ENCODE peak calls at places on chromosome X, in nine cellular contexts. L, G, W, O, J, Y, M, A and K are unnamed samples.

GRCh38 chrX:119266364-119266995 is 30.4 kb downstream of the PGRMC1 start:
- DNase-seq in L (no peak), Y (no peak), J (no peak), O (no peak), M (peak; percentile 17), A (no peak), W (no peak), G (peak; percentile 8), K (no peak)

GRCh38 chrX:63560601-63561218 is 209.6 kb upstream of the SPIN4 start:
- DNase-seq in Y (peak; percentile 35), G (peak; percentile 69), J (peak; percentile 3), W (peak; percentile 77), L (peak; percentile 39), M (peak; percentile 59), O (peak; percentile 74), A (peak; percentile 12), K (peak; percentile 79)

GRCh38 chrX:107632291-107632690 is 4.0 kb downstream of the PRPS1 start:
- DNase-seq in Y (no peak), G (no peak), A (no peak), M (no peak), W (no peak), L (no peak), J (no peak), O (no peak), K (no peak)

GRCh38 chrX:103503163-103503852 is 16.0 kb downstream of the RAB40A start:
- DNase-seq in Y (no peak), W (no peak), M (no peak), G (peak; percentile 14), L (no peak), J (no peak), O (no peak), A (no peak), K (no peak)

GRCh38 chrX:9180623-9181022 is 146.7 kb upstream of the FAM9B start:
- DNase-seq in G (no peak), M (no peak), L (no peak), A (no peak), W (no peak), O (no peak), J (no peak), Y (no peak), K (no peak)

GRCh38 chrX:15511563-15511962 is 11.0 kb downstream of the BMX start:
- DNase-seq in J (no peak), W (no peak), Y (no peak), A (no peak), M (no peak), O (no peak), G (no peak), L (no peak), K (no peak)

GRCh38 chrX:115562492-115562872 is 1.5 kb downstream of the PLS3 start:
- DNase-seq in A (no peak), G (no peak), W (no peak), J (no peak), M (no peak), Y (no peak), L (no peak), O (no peak), K (no peak)

GRCh38 chrX:13778916-13779315 is 38.0 kb downstream of the GPM6B start:
- DNase-seq in W (no peak), O (no peak), J (no peak), G (peak; percentile 50), Y (no peak), M (no peak), L (no peak), A (no peak), K (no peak)

GRCh38 chrX:77009691-77010090 is 437.5 kb upstream of the FGF16 start:
- DNase-seq in G (peak; percentile 24), J (no peak), O (no peak), Y (no peak), A (no peak), L (no peak), M (no peak), W (no peak), K (peak; percentile 84)

GRCh38 chrX:136529795-136530194 is 2.2 kb upstream of the VGLL1 start:
- DNase-seq in O (no peak), M (no peak), J (no peak), W (no peak), L (no peak), G (no peak), Y (no peak), A (no peak), K (no peak)

GRCh38 chrX:136525738-136526606 is 6.0 kb upstream of the VGLL1 start:
- DNase-seq in Y (peak; percentile 34), A (peak; percentile 14), J (no peak), M (no peak), W (peak; percentile 54), O (peak; percentile 95), L (peak; percentile 81), G (peak; percentile 83), K (peak; percentile 83)

GRCh38 chrX:136528645-136529315 is 3.2 kb upstream of the VGLL1 start:
- DNase-seq in Y (no peak), G (no peak), M (no peak), J (no peak), W (no peak), L (no peak), A (no peak), O (no peak), K (no peak)

GRCh38 chrX:136534131-136534530 is 2.1 kb downstream of the VGLL1 start:
- DNase-seq in G (no peak), A (no peak), J (no peak), L (no peak), Y (no peak), M (no peak), O (no peak), W (no peak), K (no peak)

DNA sequence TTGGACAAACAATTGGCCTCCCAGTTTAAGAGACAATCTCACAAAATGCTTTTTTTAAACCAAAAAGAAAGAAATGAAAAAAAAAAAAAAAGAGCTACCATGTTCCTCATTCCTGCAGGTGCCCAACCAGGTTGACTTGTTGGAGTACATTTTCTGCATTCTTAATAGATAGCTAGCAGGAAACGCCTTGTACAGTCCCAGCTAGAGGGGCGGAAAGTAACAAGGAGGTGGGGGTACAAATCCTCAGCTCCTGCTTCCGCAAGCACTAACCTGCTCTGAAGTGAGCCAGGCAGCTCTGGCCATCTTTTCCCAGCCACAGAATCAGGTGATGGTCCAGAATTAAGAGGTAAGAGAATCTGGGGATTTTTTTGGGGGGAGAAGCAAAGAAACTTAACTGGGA is at the start of gene VGLL1:
- DNase-seq in O (no peak), L (no peak), W (no peak), A (no peak), J (no peak), Y (no peak), M (no peak), G (no peak), K (no peak)
- H3K4me3 ChIP-seq in O (no peak within 1 kb of the TSS), L (no peak within 1 kb of the TSS), W (no peak within 1 kb of the TSS), A (no peak within 1 kb of the TSS), J (no peak within 1 kb of the TSS), Y (no peak within 1 kb of the TSS), M (no peak within 1 kb of the TSS), G (no peak within 1 kb of the TSS), K (no peak within 1 kb of the TSS)

DNA sequence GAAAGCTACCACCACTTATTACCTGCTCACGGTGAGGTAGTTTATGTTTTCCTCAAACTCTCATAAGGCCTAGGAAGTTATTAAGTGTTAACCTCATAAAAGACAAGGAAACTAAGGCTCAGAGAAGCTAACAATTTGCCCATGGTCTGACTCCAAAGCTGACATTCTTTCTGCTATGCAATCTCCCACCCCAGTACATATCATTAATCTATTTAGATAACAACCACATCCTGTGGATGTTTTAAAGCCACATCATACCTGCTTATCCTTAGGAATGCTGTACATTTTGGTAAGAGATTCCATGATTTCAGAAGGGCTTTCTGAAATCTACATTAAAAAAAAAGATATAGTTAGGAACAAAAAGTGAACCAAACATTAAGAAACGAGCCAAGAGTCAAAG is 55.4 kb downstream of the HUWE1 start:
- DNase-seq in W (no peak), O (no peak), A (no peak), L (no peak), M (no peak), Y (no peak), J (no peak), G (no peak), K (no peak)
- H3K36me3 ChIP-seq in W (peaks cover 3% of the 10 kb centered on the region), O (peaks cover 70% of the 10 kb centered on the region), A (peaks cover 8% of the 10 kb centered on the region), L (no peaks in the 10 kb centered on the region), M (peaks cover 67% of the 10 kb centered on the region), Y (no peaks in the 10 kb centered on the region), J (peaks cover 34% of the 10 kb centered on the region), G (peaks cover 27% of the 10 kb centered on the region), K (peaks cover 1% of the 10 kb centered on the region)

DNA sequence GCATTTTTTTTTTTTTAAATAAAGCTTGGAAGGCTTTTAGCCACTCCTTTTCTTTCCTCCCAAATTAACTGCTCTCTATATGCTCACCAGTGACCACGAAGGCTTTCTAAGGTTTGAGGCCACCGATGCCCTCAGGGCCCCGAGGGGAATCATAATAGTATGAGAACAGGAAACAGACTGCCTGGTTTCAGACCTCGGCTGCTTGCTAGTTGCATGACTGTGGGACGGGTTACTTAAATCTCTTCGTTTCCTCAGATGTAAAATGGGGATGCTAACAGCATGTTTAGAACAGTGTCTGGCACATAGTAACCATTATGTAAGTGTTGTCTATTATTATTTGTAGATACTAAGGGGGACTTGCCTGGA is 3.6 kb downstream of the LINC00632 start:
- DNase-seq in J (no peak), O (no peak), A (no peak), M (no peak), G (no peak), Y (no peak), W (no peak), L (no peak), K (no peak)
- H3K4me3 ChIP-seq in J (no peak overlapping the region), O (peak overlapping the region; percentile 34), A (peak overlapping the region; percentile 5), M (no peak overlapping the region), G (peak overlapping the region; percentile 21), Y (no peak overlapping the region), W (no peak overlapping the region), L (no peak overlapping the region), K (no peak overlapping the region)

GRCh38 chrX:24210190-24210589 is 60.7 kb downstream of the ZFX start:
- DNase-seq in O (no peak), W (no peak), M (no peak), J (no peak), Y (no peak), L (no peak), G (no peak), A (no peak), K (no peak)
- H3K36me3 ChIP-seq in O (peaks cover 46% of the 10 kb centered on the region), W (peaks cover 14% of the 10 kb centered on the region), M (peaks cover 49% of the 10 kb centered on the region), J (peaks cover 5% of the 10 kb centered on the region), Y (no peaks in the 10 kb centered on the region), L (no peaks in the 10 kb centered on the region), G (peaks cover 46% of the 10 kb centered on the region), A (no peaks in the 10 kb centered on the region), K (peaks cover 8% of the 10 kb centered on the region)